ENCODE peak calls at places on chromosomes 12 and 14, in six cellular contexts. T is NCI-H2171 treated with DMSO at 0.1 percent for 48 hours; X is RWPE2; A is AG09319; Y is cardiac septum; O is stimulated activated CD8-positive, alpha-beta memory T cell treated with anti-CD3 and anti-CD28 coated beads, Interleukin-2, amount 100 ng/mL, for 1 hour. J is an unnamed sample.

GRCh38 chr14:24052656-24053547 is 1.1 kb downstream of the CARMIL3 start:
- DNase-seq in Y (no peak), T (no peak), X (peak; percentile 63), A (no peak), O (no peak), J (no peak)

GRCh38 chr12:77850698-77851097 is 20.0 kb downstream of the NAV3 start:
- DNase-seq in O (no peak), A (no peak), Y (no peak), X (no peak), T (no peak), J (no peak)

GRCh38 chr12:115398311-115398781 is 714.4 kb upstream of the TBX3 start:
- DNase-seq in X (no peak), T (no peak), Y (no peak), O (no peak), A (no peak), J (peak; percentile 9)

GRCh38 chr14:75201087-75201486 is 24.7 kb upstream of the TMED10 start:
- DNase-seq in O (no peak), Y (no peak), T (no peak), A (no peak), X (no peak), J (no peak)

GRCh38 chr12:110790301-110790700 is 47.6 kb upstream of the PPP1CC start:
- DNase-seq in O (no peak), A (no peak), X (no peak), T (no peak), Y (no peak), J (no peak)

GRCh38 chr12:107207931-107208515 is 114.7 kb upstream of the CRY1 start:
- DNase-seq in Y (no peak), O (no peak), T (no peak), A (no peak), X (no peak), J (no peak)

GRCh38 chr12:121576851-121577391 is 3.9 kb downstream of the KDM2B start:
- DNase-seq in O (no peak), X (no peak), A (peak; percentile 73), T (no peak), Y (no peak), J (no peak)

GRCh38 chr12:39935275-39935674 is 170.6 kb downstream of the SLC2A13 start:
- DNase-seq in O (no peak), Y (no peak), A (no peak), X (no peak), T (no peak), J (no peak)

GRCh38 chr12:39081910-39082309 is 176.5 kb upstream of the CPNE8 start:
- DNase-seq in Y (no peak), A (no peak), X (no peak), T (no peak), O (no peak), J (no peak)

J was measured in NCI-H69.